ENCODE peak calls at places on chromosome 4, in ten cellular contexts. Z is SK-N-SH, X is astrocyte, H is endothelial cell of umbilical vein, O is GM23338, F is DND-41, N is MM.1S, D is GM23248, I is mammary epithelial cell, T is keratinocyte. C is an unnamed sample. For H4K20me1, the result is how much of the 10 kb centered on the place peaks cover.

GRCh38 chr4:793941-794621 is 31.8 kb downstream of the CPLX1 start:
- DNase-seq in X (no peak), I (no peak), F (peak), N (no peak), H (no peak), T (no peak), O (no peak), Z (no peak), D (no peak), C (no peak)

GRCh38 chr4:172245493-172245892 is 432.3 kb downstream of the GALNTL6 start:
- DNase-seq in D (no peak), F (no peak), X (no peak), O (no peak), I (no peak), T (no peak), N (no peak), H (no peak), Z (no peak), C (no peak)

GRCh38 chr4:16238304-16238703 is 12.0 kb upstream of the TAPT1 start:
- DNase-seq in N (no peak), X (no peak), H (no peak), Z (no peak), D (no peak), I (no peak), T (no peak), O (no peak), F (no peak), C (no peak)

GRCh38 chr4:134027931-134028330 is 173.7 kb downstream of the PABPC4L start:
- DNase-seq in D (peak), N (peak), F (no peak), Z (no peak), I (peak), O (no peak), T (no peak), H (peak), X (peak), C (peak)

GRCh38 chr4:73259552-73260140 is 1.0 kb upstream of the ANKRD17 start:
- DNase-seq in F (no peak), T (no peak), N (no peak), O (peak), Z (no peak), X (peak), H (no peak), D (peak), I (no peak), C (no peak)

GRCh38 chr4:81960968-81961367 is 412.8 kb downstream of the HNRNPD start:
- DNase-seq in X (no peak), I (no peak), N (no peak), T (no peak), F (no peak), D (no peak), Z (no peak), O (no peak), H (no peak), C (no peak)

GRCh38 chr4:109820563-109820962 is 5.0 kb downstream of the GAR1 start:
- DNase-seq in D (peak), Z (no peak), N (no peak), T (no peak), H (no peak), F (no peak), O (no peak), I (peak), X (peak), C (no peak)

GRCh38 chr4:124903995-124904722 is 191.6 kb upstream of the ANKRD50 start:
- DNase-seq in F (no peak), I (peak), X (peak), H (peak), D (peak), O (peak), T (no peak), N (no peak), Z (no peak), C (peak)

GRCh38 chr4:138804705-138805104 is 210.9 kb upstream of the NOCT start:
- DNase-seq in H (peak), Z (no peak), T (no peak), F (no peak), I (no peak), O (no peak), X (peak), N (no peak), D (peak), C (no peak)

GRCh38 chr4:60605651-60606354 is 594.3 kb upstream of the ADGRL3 start:
- DNase-seq in O (no peak), F (no peak), N (no peak), Z (no peak), I (peak), T (no peak), H (no peak), D (peak), X (peak), C (no peak)

GRCh38 chr4:56986192-56986591 is 7.5 kb downstream of the POLR2B start:
- DNase-seq in F (no peak), I (no peak), T (no peak), Z (no peak), H (no peak), X (no peak), D (no peak), N (no peak), O (no peak), C (no peak)
- H4K20me1 ChIP-seq in F (half or more), I (under half), T (under half), Z (half or more), H (under half), X (half or more), D (under half), N (under half), O (half or more), C (under half)

GRCh38 chr4:168852933-168853713 is 156.9 kb downstream of the CBR4 start:
- DNase-seq in X (no peak), I (no peak), N (peak), H (no peak), T (no peak), F (peak), D (no peak), O (no peak), Z (no peak), C (no peak)
- H4K20me1 ChIP-seq in X (half or more), I (under half), N (under half), H (under half), T (under half), F (under half), D (under half), O (under half), Z (under half), C (under half)

DNA sequence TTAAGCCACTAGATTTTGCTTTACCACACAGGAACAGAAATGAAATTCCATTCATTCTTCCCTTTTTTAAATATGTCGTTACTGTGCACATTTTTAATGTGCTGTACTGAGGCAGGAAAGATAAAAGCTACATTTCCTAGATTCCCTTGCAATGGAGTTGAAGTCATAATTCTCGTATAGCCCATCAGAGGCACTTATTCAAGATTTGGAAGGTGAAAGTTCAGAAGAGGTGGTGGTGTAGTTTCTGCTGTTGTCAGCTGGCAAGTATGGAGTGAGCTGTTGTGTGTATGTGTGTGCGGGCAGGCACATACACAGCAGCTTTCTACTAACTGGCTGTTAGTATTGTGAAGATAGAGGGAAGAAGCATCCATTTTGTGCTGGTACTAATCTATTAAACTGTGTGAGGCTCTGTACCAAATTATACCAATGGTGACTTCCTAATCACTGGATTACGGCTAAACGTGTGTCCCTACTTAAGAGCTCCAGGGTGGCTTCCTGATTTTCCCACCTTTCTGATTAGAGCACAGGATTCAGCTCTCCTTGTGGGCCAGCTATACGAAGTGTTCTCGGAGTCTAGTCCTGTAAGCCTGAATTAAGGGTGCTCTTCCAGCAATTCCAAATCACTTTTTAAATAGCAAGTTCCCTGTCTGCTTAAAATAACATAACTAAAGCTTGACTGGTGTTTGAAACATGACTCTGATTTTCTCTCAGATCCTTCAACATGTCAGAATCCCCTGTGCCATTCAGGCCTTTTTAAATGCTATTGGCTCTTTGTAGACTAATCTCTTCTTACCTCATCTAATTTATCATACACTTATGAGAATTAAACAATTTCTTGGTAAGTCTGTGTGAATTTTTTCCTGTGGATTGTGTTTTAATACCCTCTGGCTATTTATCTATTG is 43.8 kb downstream of the PDS5A start:
- DNase-seq in D (peak), Z (no peak), N (no peak), O (peak), X (peak), T (no peak), H (peak), F (no peak), I (no peak), C (no peak)
- H4K20me1 ChIP-seq in D (under half), Z (under half), N (under half), O (under half), X (half or more), T (under half), H (under half), F (half or more), I (under half), C (under half)

DNA sequence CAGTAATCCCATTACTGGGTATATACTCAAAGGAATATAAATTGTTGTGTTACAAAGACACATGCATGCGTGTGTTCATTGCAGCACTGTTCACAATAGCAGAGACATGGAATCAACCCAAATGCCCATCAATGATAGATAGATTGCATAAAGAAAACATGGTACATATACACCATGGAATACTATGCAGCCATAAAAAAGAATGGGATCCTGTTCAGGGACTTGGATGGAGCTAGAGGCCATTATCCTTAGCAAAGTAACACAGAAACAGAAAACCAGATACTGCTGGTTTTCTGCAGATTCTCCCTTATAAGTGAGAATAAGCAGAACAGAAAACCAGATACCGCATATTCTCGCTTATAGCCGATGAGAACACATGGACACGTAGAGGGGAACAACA is 43.5 kb downstream of the FAM193A start:
- DNase-seq in Z (no peak), O (no peak), X (no peak), T (no peak), N (no peak), D (no peak), H (no peak), F (no peak), I (no peak), C (no peak)
- H4K20me1 ChIP-seq in Z (half or more), O (half or more), X (half or more), T (under half), N (under half), D (under half), H (under half), F (half or more), I (under half), C (under half)

GRCh38 chr4:7880681-7881080 is 59.0 kb downstream of the AFAP1 start:
- DNase-seq in D (no peak), H (no peak), Z (no peak), X (no peak), T (no peak), I (no peak), F (no peak), O (no peak), N (no peak), C (no peak)
- H4K20me1 ChIP-seq in D (under half), H (under half), Z (half or more), X (under half), T (under half), I (under half), F (under half), O (under half), N (under half), C (under half)

GRCh38 chr4:1948232-1948631 is 60.5 kb downstream of the NELFA start:
- DNase-seq in T (no peak), N (no peak), D (no peak), X (no peak), I (no peak), F (no peak), Z (no peak), O (no peak), H (no peak), C (no peak)

GRCh38 chr4:1943928-1944327 is 64.8 kb downstream of the NELFA start:
- DNase-seq in T (no peak), F (no peak), Z (no peak), D (no peak), X (no peak), H (no peak), N (no peak), O (no peak), I (no peak), C (no peak)

GRCh38 chr4:1948892-1949436 is 59.8 kb downstream of the NELFA start:
- DNase-seq in F (no peak), D (no peak), I (no peak), H (no peak), T (no peak), Z (no peak), O (peak), N (no peak), X (no peak), C (no peak)

GRCh38 chr4:1945912-1946311 is 62.9 kb downstream of the NELFA start:
- DNase-seq in Z (no peak), O (no peak), N (no peak), F (no peak), I (no peak), T (no peak), X (no peak), D (no peak), H (no peak), C (no peak)

GRCh38 chr4:1945492-1945891 is 63.3 kb downstream of the NELFA start:
- DNase-seq in T (no peak), Z (no peak), F (no peak), X (no peak), I (no peak), D (no peak), N (no peak), H (no peak), O (peak), C (no peak)
- H4K20me1 ChIP-seq in T (under half), Z (under half), F (half or more), X (under half), I (under half), D (under half), N (under half), H (under half), O (under half), C (under half)

DNA sequence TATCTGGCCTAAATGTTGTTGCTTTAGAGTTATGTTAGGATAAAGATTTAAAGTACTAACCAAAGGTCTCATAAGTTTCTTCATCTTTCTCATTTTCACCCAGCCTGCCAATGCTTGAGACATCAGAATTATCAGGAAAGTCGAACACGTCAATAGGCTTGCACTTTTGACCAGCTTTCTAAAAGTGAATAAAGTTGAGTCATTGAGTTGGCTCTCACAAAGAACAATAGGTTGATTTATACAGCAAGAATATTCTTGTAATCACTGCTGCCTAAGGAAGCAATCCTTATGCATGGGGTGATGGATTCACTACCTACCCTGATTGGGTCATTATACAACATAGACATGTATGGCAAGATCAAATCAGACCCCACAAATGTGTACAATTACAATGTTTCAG is 5.0 kb downstream of the CENPU start:
- DNase-seq in Z (no peak), O (no peak), T (no peak), I (peak), D (no peak), F (no peak), X (peak), N (no peak), H (peak), C (no peak)
- H4K20me1 ChIP-seq in Z (under half), O (half or more), T (under half), I (under half), D (under half), F (half or more), X (under half), N (under half), H (under half), C (under half)

DNA sequence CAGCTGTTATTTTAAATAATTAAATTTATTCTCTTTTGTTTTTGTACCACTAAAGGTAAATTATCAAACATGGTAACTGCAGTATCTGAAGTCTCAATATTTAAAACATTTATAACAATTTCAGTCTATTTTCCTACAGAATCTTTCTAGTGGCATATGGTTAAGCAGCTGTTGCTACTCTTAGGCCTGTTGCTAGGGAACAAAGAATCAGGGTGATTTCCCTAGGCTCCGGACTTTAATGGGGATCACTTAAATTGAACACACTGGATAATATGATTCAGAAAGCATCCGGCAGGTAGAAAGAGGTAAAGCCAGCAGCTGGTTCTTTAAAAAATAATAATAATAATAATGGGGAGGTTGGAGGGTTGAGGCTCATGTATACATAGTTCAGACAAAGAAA is 17.6 kb downstream of the FBXO8 start:
- DNase-seq in T (no peak), X (no peak), F (no peak), I (no peak), O (no peak), N (no peak), D (no peak), H (no peak), Z (peak), C (no peak)
- H4K20me1 ChIP-seq in T (under half), X (under half), F (under half), I (under half), O (under half), N (under half), D (under half), H (under half), Z (under half), C (under half)

DNA sequence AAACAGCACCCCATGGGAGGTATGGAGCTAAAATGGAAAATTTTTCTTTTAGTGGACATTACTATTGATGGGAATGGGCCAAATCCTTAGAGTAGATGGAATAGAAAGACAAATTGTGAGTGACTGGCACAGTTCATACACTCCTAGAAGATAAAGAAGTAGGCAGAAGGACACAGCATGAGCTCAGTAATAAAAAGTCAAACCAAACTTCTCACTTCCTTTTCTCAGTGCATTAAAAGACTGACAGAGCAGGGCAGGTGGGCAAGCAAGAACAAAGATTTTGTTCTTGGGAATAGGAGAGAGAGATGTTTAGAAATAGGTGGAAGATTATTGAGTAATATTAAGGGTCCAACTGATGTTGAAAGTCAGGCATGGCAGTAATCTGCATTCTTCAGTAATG is 132.5 kb downstream of the ATP10D start:
- DNase-seq in O (no peak), D (no peak), I (no peak), H (no peak), F (no peak), T (no peak), N (no peak), Z (no peak), X (no peak), C (no peak)
- H4K20me1 ChIP-seq in O (under half), D (under half), I (under half), H (under half), F (under half), T (under half), N (under half), Z (under half), X (under half), C (under half)